ENCODE peak calls at places on chromosomes 1 and 21, in five cellular contexts. K is stomach, U is A549, D is tibial nerve, B is HepG2. P is an unnamed sample.

GRCh38 chr1:208535518-208535917 is 291.3 kb upstream of the PLXNA2 start:
- DNase-seq in K (no peak), U (no peak), D (no peak), B (no peak), P (no peak)

GRCh38 chr1:180081474-180081873 is 73.2 kb upstream of the QSOX1 start:
- DNase-seq in K (no peak), U (no peak), D (no peak), B (no peak), P (no peak)

GRCh38 chr1:82777240-82777639 is 976.5 kb downstream of the ADGRL2 start:
- DNase-seq in K (no peak), U (no peak), D (no peak), B (no peak), P (no peak)

GRCh38 chr1:94666797-94667196 is 125.2 kb upstream of the F3 start:
- DNase-seq in K (no peak), U (no peak), D (no peak), B (no peak), P (no peak)

GRCh38 chr1:33036051-33036525 is 595 bp downstream of the AK2 start:
- DNase-seq in K (no peak), U (peak), D (no peak), B (peak), P (no peak)

GRCh38 chr21:41453198-41453597 is 27.2 kb downstream of the MX1 start:
- DNase-seq in K (no peak), U (no peak), D (no peak), B (no peak), P (no peak)

GRCh38 chr21:46295996-46296752 is 10.0 kb downstream of the YBEY start:
- DNase-seq in K (peak), U (no peak), D (peak), B (peak), P (peak)

GRCh38 chr1:228314658-228315483 is 91.8 kb downstream of the TRIM11 start:
- DNase-seq in K (peak), U (no peak), D (peak), B (no peak), P (no peak)

GRCh38 chr1:229440821-229441537 is 7.1 kb upstream of the ACTA1 start:
- DNase-seq in K (no peak), U (peak), D (no peak), B (no peak), P (no peak)

GRCh38 chr1:183033205-183033604 is 10.0 kb downstream of the LAMC1 start:
- DNase-seq in K (no peak), U (no peak), D (no peak), B (no peak), P (no peak)

GRCh38 chr1:98098473-98098872 is 177.6 kb upstream of the DPYD start:
- DNase-seq in K (no peak), U (no peak), D (no peak), B (no peak), P (no peak)

GRCh38 chr1:6872573-6873261 is 87.5 kb downstream of the CAMTA1 start:
- DNase-seq in K (no peak), U (no peak), D (no peak), B (no peak), P (no peak)

GRCh38 chr1:4652631-4653327 is 1.6 kb upstream of the AJAP1 start:
- DNase-seq in K (peak), U (peak), D (no peak), B (peak), P (no peak)

GRCh38 chr1:59892836-59893811 is 33.4 kb downstream of the CYP2J2 start:
- DNase-seq in K (no peak), U (no peak), D (no peak), B (no peak), P (no peak)

GRCh38 chr1:228548788-228549187 is 61.6 kb downstream of the RNF187 start:
- DNase-seq in K (no peak), U (no peak), D (no peak), B (no peak), P (no peak)

GRCh38 chr1:36457691-36458090 is 6.5 kb downstream of the MRPS15 start:
- DNase-seq in K (no peak), U (no peak), D (no peak), B (no peak), P (no peak)

GRCh38 chr1:20472860-20473711 is 12.9 kb downstream of the CAMK2N1 start:
- DNase-seq in K (peak), U (peak), D (no peak), B (no peak), P (peak)

GRCh38 chr21:34687065-34687464 is 18.3 kb downstream of the CLIC6 start:
- DNase-seq in K (no peak), U (no peak), D (no peak), B (no peak), P (no peak)

GRCh38 chr1:198563578-198563977 is 23.1 kb upstream of the ATP6V1G3 start:
- DNase-seq in K (no peak), U (no peak), D (no peak), B (no peak), P (no peak)

GRCh38 chr1:167548059-167548932 is 5.3 kb downstream of the CREG1 start:
- DNase-seq in K (no peak), U (peak), D (no peak), B (no peak), P (no peak)

GRCh38 chr1:161013104-161013590 is 7.8 kb downstream of the F11R start:
- DNase-seq in K (no peak), U (no peak), D (no peak), B (no peak), P (no peak)

GRCh38 chr21:46183910-46184624 is at the start of gene SPATC1L:
- DNase-seq in K (peak), U (no peak), D (peak), B (peak), P (peak)

GRCh38 chr1:163036661-163037060 is 32.5 kb upstream of the RGS4 start:
- DNase-seq in K (no peak), U (no peak), D (no peak), B (no peak), P (no peak)

GRCh38 chr1:173474097-173474779 is 2.9 kb upstream of the PRDX6 start:
- DNase-seq in K (no peak), U (no peak), D (no peak), B (peak), P (no peak)

GRCh38 chr1:237220243-237220642 is 178.3 kb downstream of the RYR2 start:
- DNase-seq in K (no peak), U (no peak), D (no peak), B (no peak), P (peak)

GRCh38 chr21:32044205-32044874 is 171.5 kb downstream of the HUNK start:
- DNase-seq in K (no peak), U (no peak), D (no peak), B (no peak), P (no peak)

GRCh38 chr1:91066545-91066944 is 44.7 kb upstream of the ZNF644 start:
- DNase-seq in K (no peak), U (no peak), D (no peak), B (no peak), P (no peak)

DNA sequence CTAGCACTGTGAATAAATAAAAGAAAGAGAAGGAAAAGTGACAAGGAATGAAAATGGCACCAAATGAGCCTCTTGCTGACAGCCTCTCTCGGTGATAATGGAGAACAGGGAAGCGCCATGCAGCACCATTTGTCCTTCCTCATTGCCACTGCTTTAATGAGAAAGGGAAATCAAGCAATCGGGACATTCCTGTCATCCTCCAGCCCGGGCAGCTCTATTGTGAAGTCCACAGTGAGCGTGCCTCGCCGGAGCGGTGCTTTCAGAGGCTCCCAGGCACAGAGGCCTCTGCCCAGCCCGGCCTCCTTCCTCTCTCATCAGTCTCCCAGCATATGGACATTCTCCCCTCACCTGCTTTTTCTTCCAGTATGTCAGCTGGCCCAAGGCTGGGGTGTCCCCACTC is 265.6 kb upstream of the TMEM51 start:
- DNase-seq in K (no peak), U (no peak), D (no peak), B (no peak), P (no peak)
- H3K27ac ChIP-seq in K (no peak), U (no peak), D (no peak), B (no peak), P (no peak)

GRCh38 chr1:43532716-43533115 is 2.0 kb downstream of the PTPRF start:
- DNase-seq in K (no peak), U (no peak), D (no peak), B (no peak), P (no peak)

GRCh38 chr1:43529206-43529731 is 1.4 kb upstream of the PTPRF start:
- DNase-seq in K (peak), U (peak), D (peak), B (peak), P (peak)

GRCh38 chr1:43531453-43531905 is 796 bp downstream of the PTPRF start:
- DNase-seq in K (no peak), U (peak), D (no peak), B (no peak), P (no peak)

GRCh38 chr1:43531906-43532584 is 1.4 kb downstream of the PTPRF start:
- DNase-seq in K (no peak), U (no peak), D (no peak), B (no peak), P (no peak)

DNA sequence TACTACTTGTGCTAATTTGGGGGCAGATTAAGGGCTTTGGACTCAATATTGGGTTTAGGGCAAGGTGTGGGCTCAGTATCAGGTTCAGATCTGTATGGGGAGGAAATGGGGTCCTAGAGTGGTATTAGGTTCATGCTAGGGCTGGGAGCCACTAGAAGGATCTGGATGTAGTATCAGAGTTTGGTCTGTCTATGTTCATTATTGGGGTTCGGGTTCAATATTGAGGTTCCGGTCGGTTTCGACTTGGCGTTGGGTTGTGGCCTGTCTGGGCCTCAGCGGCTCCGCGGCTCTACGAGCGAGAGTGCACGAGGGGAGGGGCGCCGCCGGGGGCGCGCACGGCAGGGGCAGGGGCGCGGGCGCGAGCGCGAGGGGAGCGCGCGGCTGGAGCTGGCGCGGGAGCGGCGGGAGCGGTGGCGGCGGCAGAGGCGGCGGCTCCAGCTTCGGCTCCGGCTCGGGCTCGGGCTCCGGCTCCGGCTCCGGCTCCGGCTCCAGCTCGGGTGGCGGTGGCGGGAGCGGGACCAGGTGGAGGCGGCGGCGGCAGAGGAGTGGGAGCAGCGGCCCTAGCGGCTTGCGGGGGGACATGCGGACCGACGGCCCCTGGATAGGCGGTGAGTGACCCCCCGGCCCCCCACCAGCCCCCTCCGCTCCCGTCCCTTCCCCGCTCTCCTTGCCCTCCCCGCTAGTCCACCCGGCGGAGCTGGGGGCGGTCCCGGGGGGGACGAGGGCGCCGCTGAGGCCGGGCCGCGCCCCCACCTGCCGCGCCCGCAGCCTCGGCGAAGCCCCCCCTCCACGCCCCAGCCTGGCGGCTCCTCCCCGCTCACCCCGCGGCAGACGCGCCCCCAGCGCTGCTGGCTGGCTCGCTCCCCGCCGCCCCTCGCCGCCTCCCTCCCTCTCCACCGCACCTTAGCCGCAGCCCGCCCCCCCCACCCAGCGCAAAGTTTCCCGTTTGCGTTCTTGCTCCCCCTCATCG is at the start of gene PTPRF:
- DNase-seq in K (peak), U (peak), D (no peak), B (no peak), P (peak)
- TF ChIP-seq EP300 in K (no peak), U (no peak), D (no peak), B (no peak), P (no peak)

GRCh38 chr1:175733762-175734161 is 9.6 kb downstream of the TNR start:
- DNase-seq in K (no peak), U (no peak), D (no peak), B (no peak), P (no peak)
- H3K27ac ChIP-seq in K (no peak), U (no peak), D (no peak), B (no peak), P (no peak)

GRCh38 chr1:5659606-5660005 is 332.6 kb downstream of the NPHP4 start:
- DNase-seq in K (no peak), U (no peak), D (no peak), B (no peak), P (peak)

GRCh38 chr1:5662362-5663126 is 329.7 kb downstream of the NPHP4 start:
- DNase-seq in K (no peak), U (no peak), D (no peak), B (no peak), P (peak)

GRCh38 chr1:5664081-5664480 is 328.1 kb downstream of the NPHP4 start:
- DNase-seq in K (no peak), U (no peak), D (no peak), B (no peak), P (peak)

GRCh38 chr1:5660141-5660935 is 331.9 kb downstream of the NPHP4 start:
- DNase-seq in K (no peak), U (no peak), D (no peak), B (no peak), P (peak)

DNA sequence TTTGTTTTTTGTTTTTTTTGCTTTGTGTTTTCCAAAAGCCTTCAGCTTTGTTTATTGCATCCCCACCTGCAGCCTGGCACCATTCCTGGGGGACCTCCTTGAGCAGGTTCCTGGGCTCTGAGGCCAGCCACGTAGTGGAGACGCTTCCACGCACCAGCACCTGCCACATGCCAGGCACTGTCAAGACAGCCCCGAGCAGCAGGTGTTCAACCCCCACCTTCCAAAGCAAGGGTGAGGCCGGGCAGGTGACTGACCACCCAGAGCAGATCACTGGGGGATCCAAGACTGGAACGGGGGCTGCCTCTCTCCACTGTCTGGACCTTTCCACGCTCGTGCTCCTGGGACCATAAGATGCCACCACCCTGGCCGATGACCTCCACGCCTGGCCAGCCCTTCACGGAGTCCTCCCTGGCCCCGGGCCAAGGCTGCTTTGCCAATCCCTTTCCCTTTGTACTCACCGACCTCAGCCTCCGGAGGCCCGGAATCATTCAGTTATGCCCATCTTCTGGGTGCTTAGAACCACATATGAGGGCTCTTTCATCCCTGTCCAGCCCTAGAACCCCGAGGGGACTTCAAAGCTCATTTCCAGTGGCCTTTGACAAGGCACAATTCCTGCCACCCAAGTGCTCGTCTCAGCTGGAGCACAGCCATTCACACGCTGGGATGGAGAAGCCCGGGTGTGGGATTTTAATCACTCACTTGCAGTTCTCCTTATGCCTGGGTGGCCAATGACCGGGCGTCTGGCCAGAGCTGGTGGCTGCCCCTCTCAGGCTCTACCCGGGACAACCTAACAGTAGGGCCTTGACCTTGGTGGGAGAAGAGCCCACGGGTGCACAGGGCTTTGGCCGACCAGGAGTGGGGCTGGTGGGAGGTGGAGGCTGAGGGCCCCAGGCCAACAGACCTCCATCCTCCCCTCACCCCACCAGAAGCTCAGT is 330.8 kb downstream of the NPHP4 start:
- DNase-seq in K (no peak), U (no peak), D (no peak), B (no peak), P (peak)
- TF ChIP-seq EP300 in K (no peak), U (no peak), D (no peak), B (no peak), P (no peak)

P was measured in sigmoid colon.